ENCODE peak calls at places on chromosomes 6 and 20, in nine cellular contexts. R, E, M, V, P, J, U, H and Z are unnamed samples.

GRCh38 chr6:160767019-160767646 is 65.1 kb downstream of the PLG start:
- DNase-seq in R (peak; percentile 61), E (no peak), M (peak; percentile 59), V (peak; percentile 79), P (peak; percentile 86), J (no peak), U (peak; percentile 80), H (peak; percentile 87), Z (peak; percentile 57)

GRCh38 chr20:51022227-51022802 is 592 bp downstream of the KCNG1 start:
- DNase-seq in R (no peak), E (no peak), M (no peak), V (no peak), P (no peak), J (no peak), U (no peak), H (no peak), Z (no peak)

GRCh38 chr20:47934761-47935160 is 149.5 kb upstream of the SULF2 start:
- DNase-seq in R (no peak), E (no peak), M (no peak), V (no peak), P (no peak), J (no peak), U (no peak), H (no peak), Z (no peak)

GRCh38 chr20:20849126-20849525 is 136.7 kb upstream of the RALGAPA2 start:
- DNase-seq in R (no peak), E (no peak), M (no peak), V (no peak), P (no peak), J (no peak), U (no peak), H (no peak), Z (no peak)

GRCh38 chr6:29967379-29968010 is 25.2 kb downstream of the HLA-A start:
- DNase-seq in R (peak; percentile 75), E (no peak), M (no peak), V (peak; percentile 51), P (peak; percentile 79), J (no peak), U (no peak), H (no peak), Z (no peak)

GRCh38 chr20:32227744-32228688 is 20.3 kb downstream of the POFUT1 start:
- DNase-seq in R (peak; percentile 88), E (no peak), M (no peak), V (no peak), P (peak; percentile 66), J (no peak), U (peak; percentile 74), H (no peak), Z (peak; percentile 36)

GRCh38 chr20:3218307-3218988 is 9.2 kb downstream of the ITPA start:
- DNase-seq in R (peak; percentile 66), E (no peak), M (peak; percentile 80), V (peak; percentile 79), P (peak; percentile 65), J (no peak), U (peak; percentile 93), H (peak; percentile 88), Z (peak; percentile 61)

GRCh38 chr6:157403684-157404051 is 22.7 kb downstream of the ZDHHC14 start:
- DNase-seq in R (no peak), E (no peak), M (no peak), V (no peak), P (no peak), J (no peak), U (no peak), H (no peak), Z (no peak)

GRCh38 chr6:150191809-150192208 is 49.0 kb downstream of the PPP1R14C start:
- DNase-seq in R (no peak), E (peak; percentile 16), M (no peak), V (no peak), P (no peak), J (no peak), U (no peak), H (no peak), Z (no peak)

GRCh38 chr6:150184850-150185480 is 42.1 kb downstream of the PPP1R14C start:
- DNase-seq in R (no peak), E (no peak), M (no peak), V (no peak), P (no peak), J (no peak), U (no peak), H (no peak), Z (no peak)

GRCh38 chr6:150186129-150186898 is 43.5 kb downstream of the PPP1R14C start:
- DNase-seq in R (no peak), E (no peak), M (no peak), V (no peak), P (no peak), J (no peak), U (no peak), H (no peak), Z (no peak)

GRCh38 chr6:150185697-150186096 is 42.9 kb downstream of the PPP1R14C start:
- DNase-seq in R (peak; percentile 73), E (no peak), M (no peak), V (no peak), P (no peak), J (no peak), U (no peak), H (no peak), Z (no peak)

GRCh38 chr6:150189176-150189575 is 46.3 kb downstream of the PPP1R14C start:
- DNase-seq in R (peak; percentile 52), E (no peak), M (no peak), V (no peak), P (no peak), J (no peak), U (no peak), H (peak; percentile 33), Z (no peak)
- TF ChIP-seq CTCF in R (no peak), E (no peak), M (no peak), V (no peak), P (no peak), J (no peak), U (no peak), H (peak; percentile 58), Z (no peak)

GRCh38 chr20:5118220-5119142 is 1.3 kb downstream of the PCNA start:
- DNase-seq in R (no peak), E (no peak), M (no peak), V (peak; percentile 42), P (no peak), J (no peak), U (no peak), H (no peak), Z (no peak)

GRCh38 chr20:5122861-5123260 is 3.1 kb upstream of the PCNA start:
- DNase-seq in R (no peak), E (peak; percentile 52), M (no peak), V (no peak), P (no peak), J (no peak), U (no peak), H (no peak), Z (no peak)

GRCh38 chr20:5119435-5120188 is at the start of gene PCNA:
- DNase-seq in R (peak; percentile 98), E (peak; percentile 96), M (peak; percentile 98), V (peak; percentile 99), P (peak; percentile 98), J (peak; percentile 93), U (peak; percentile 99), H (peak; percentile 99), Z (peak; percentile 98)

GRCh38 chr20:5119143-5119434 is 669 bp downstream of the PCNA start:
- DNase-seq in R (no peak), E (no peak), M (no peak), V (no peak), P (no peak), J (no peak), U (no peak), H (no peak), Z (no peak)

GRCh38 chr20:5120189-5120484 is 379 bp upstream of the PCNA start:
- DNase-seq in R (no peak), E (no peak), M (no peak), V (no peak), P (no peak), J (no peak), U (no peak), H (no peak), Z (no peak)
- H3K27ac ChIP-seq in R (peak overlapping the region; percentile 96), E (peak overlapping the region; percentile 99), M (peak overlapping the region; percentile 84), V (peak overlapping the region; percentile 87), P (peak overlapping the region; percentile 84), J (peak overlapping the region; percentile 90), U (peak overlapping the region; percentile 82), H (peak overlapping the region; percentile 92), Z (peak overlapping the region; percentile 94)

GRCh38 chr6:69802995-69803394 is 6.2 kb upstream of the LMBRD1 start:
- DNase-seq in R (no peak), E (no peak), M (no peak), V (no peak), P (no peak), J (no peak), U (no peak), H (peak; percentile 35), Z (no peak)
- H3K4me3 ChIP-seq in R (no peak overlapping the region), E (no peak overlapping the region), M (no peak overlapping the region), V (no peak overlapping the region), P (no peak overlapping the region), J (no peak overlapping the region), U (no peak overlapping the region), H (no peak overlapping the region), Z (no peak overlapping the region)

GRCh38 chr6:3566812-3567211 is 110.0 kb upstream of the SLC22A23 start:
- DNase-seq in R (no peak), E (peak; percentile 90), M (no peak), V (no peak), P (no peak), J (peak; percentile 16), U (no peak), H (no peak), Z (no peak)

GRCh38 chr6:3565291-3565690 is 108.4 kb upstream of the SLC22A23 start:
- DNase-seq in R (no peak), E (no peak), M (no peak), V (no peak), P (no peak), J (no peak), U (no peak), H (no peak), Z (no peak)

GRCh38 chr6:3559561-3559960 is 102.7 kb upstream of the SLC22A23 start:
- DNase-seq in R (no peak), E (no peak), M (no peak), V (no peak), P (no peak), J (no peak), U (no peak), H (no peak), Z (no peak)

DNA sequence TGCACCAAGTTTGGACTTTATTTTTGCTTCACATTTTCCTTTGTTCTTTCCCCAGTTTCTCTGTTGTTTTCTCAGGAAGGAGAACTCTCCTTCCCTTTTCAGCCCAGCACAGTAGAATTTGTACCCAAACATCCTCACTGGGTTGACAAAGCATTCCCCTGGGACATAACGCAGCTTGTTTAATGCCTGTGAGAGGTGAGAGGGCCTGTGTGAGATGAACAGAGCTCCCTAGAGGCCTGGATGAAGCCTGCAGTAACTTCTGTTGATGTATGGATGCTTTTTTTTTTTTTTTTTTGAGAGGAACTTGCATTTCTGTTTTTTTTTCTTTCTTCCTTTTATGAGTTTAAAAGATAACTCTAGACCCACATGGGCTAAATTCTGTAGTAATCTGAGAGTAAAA is 104.9 kb upstream of the SLC22A23 start:
- DNase-seq in R (no peak), E (peak; percentile 35), M (no peak), V (no peak), P (no peak), J (no peak), U (no peak), H (peak; percentile 70), Z (no peak)
- TF ChIP-seq CTCF in R (no peak), E (peak; percentile 22), M (no peak), V (no peak), P (no peak), J (peak; percentile 15), U (no peak), H (peak; percentile 52), Z (no peak)

GRCh38 chr6:8743146-8743745 is 307.9 kb upstream of the SLC35B3 start:
- DNase-seq in R (no peak), E (no peak), M (no peak), V (no peak), P (no peak), J (no peak), U (no peak), H (no peak), Z (no peak)
- H3K27ac ChIP-seq in R (no peak overlapping the region), E (no peak overlapping the region), M (no peak overlapping the region), V (no peak overlapping the region), P (no peak overlapping the region), J (no peak overlapping the region), U (no peak overlapping the region), H (no peak overlapping the region), Z (no peak overlapping the region)